ENCODE peak calls at places on chromosome 19, in four cellular contexts. I is A172, Z is brain microvascular endothelial cell, H is NCI-H345. C is an unnamed sample.

GRCh38 chr19:10074153-10074552 is 12.0 kb upstream of the SHFL start:
- DNase-seq in I (peak; percentile 33), Z (peak; percentile 7), H (no peak), C (no peak)

GRCh38 chr19:5308471-5309437 is 31.9 kb downstream of the PTPRS start:
- DNase-seq in I (peak; percentile 29), Z (peak; percentile 72), H (peak; percentile 81), C (no peak)

GRCh38 chr19:42409477-42409876 is 17.7 kb downstream of the LIPE start:
- DNase-seq in I (no peak), Z (no peak), H (no peak), C (no peak)

GRCh38 chr19:35069706-35070105 is 28.2 kb downstream of the HPN start:
- DNase-seq in I (no peak), Z (no peak), H (no peak), C (no peak)

GRCh38 chr19:28488006-28488405 is 724.9 kb downstream of the UQCRFS1 start:
- DNase-seq in I (no peak), Z (no peak), H (no peak), C (no peak)

GRCh38 chr19:53333071-53333465 is 481 bp upstream of the ZNF845 start:
- DNase-seq in I (no peak), Z (peak; percentile 41), H (no peak), C (no peak)

GRCh38 chr19:801030-801860 is 4.0 kb downstream of the PTBP1 start:
- DNase-seq in I (peak; percentile 75), Z (no peak), H (no peak), C (no peak)

GRCh38 chr19:771332-771785 is 20.4 kb downstream of the MISP start:
- DNase-seq in I (peak; percentile 58), Z (peak; percentile 22), H (peak; percentile 12), C (no peak)

GRCh38 chr19:52896431-52897148 is 845 bp downstream of the ZNF320 start:
- DNase-seq in I (peak; percentile 42), Z (peak; percentile 10), H (peak; percentile 12), C (no peak)

GRCh38 chr19:4653793-4654436 is 14.6 kb downstream of the TNFAIP8L1 start:
- DNase-seq in I (no peak), Z (no peak), H (no peak), C (no peak)

GRCh38 chr19:10744222-10744847 is 26.5 kb downstream of the DNM2 start:
- DNase-seq in I (no peak), Z (no peak), H (no peak), C (no peak)

GRCh38 chr19:38478273-38478971 is 44.9 kb downstream of the RYR1 start:
- DNase-seq in I (peak; percentile 16), Z (peak; percentile 1), H (no peak), C (no peak)

GRCh38 chr19:52748336-52748950 is 13.6 kb upstream of the ZNF611 start:
- DNase-seq in I (peak; percentile 22), Z (no peak), H (peak; percentile 15), C (no peak)

GRCh38 chr19:41746593-41747227 is 8.6 kb upstream of the CEACAM6 start:
- DNase-seq in I (peak; percentile 64), Z (peak; percentile 35), H (peak; percentile 59), C (no peak)

GRCh38 chr19:4326837-4327251 is 11.8 kb downstream of the STAP2 start:
- DNase-seq in I (no peak), Z (no peak), H (no peak), C (no peak)

GRCh38 chr19:30640266-30640965 is 268.2 kb downstream of the ZNF536 start:
- DNase-seq in I (no peak), Z (no peak), H (no peak), C (no peak)

GRCh38 chr19:17554968-17555479 is 425 bp upstream of the COLGALT1 start:
- DNase-seq in I (no peak), Z (no peak), H (no peak), C (no peak)

GRCh38 chr19:48795855-48796142 is 15.0 kb downstream of the BCAT2 start:
- DNase-seq in I (no peak), Z (no peak), H (no peak), C (no peak)

GRCh38 chr19:58559275-58560006 is 1.0 kb upstream of the UBE2M start:
- DNase-seq in I (peak; percentile 96), Z (peak; percentile 85), H (no peak), C (peak; percentile 91)

GRCh38 chr19:56678205-56678604 is 6.6 kb upstream of the ZNF835 start:
- DNase-seq in I (no peak), Z (no peak), H (no peak), C (no peak)

GRCh38 chr19:45177817-45178261 is at the start of gene TRAPPC6A:
- DNase-seq in I (no peak), Z (peak; percentile 48), H (no peak), C (peak; percentile 94)

GRCh38 chr19:29372461-29372860 is 153.3 kb upstream of the VSTM2B start:
- DNase-seq in I (no peak), Z (no peak), H (peak; percentile 63), C (no peak)

GRCh38 chr19:58518261-58519086 is 1.1 kb downstream of the ZBTB45 start:
- DNase-seq in I (peak; percentile 12), Z (no peak), H (no peak), C (no peak)

GRCh38 chr19:2081873-2082810 is 14.0 kb downstream of the MOB3A start:
- DNase-seq in I (no peak), Z (no peak), H (no peak), C (peak; percentile 82)

GRCh38 chr19:1862424-1863307 is 713 bp downstream of the KLF16 start:
- DNase-seq in I (no peak), Z (no peak), H (peak; percentile 46), C (no peak)

GRCh38 chr19:52949422-52949821 is 13.3 kb downstream of the ZNF816 start:
- DNase-seq in I (no peak), Z (no peak), H (no peak), C (no peak)

C was measured in CD14-positive monocyte.